ENCODE peak calls at places on chromosomes 16 and 17, in four cellular contexts. D is NCI-H1694 treated with DMSO at 0.1 percent for 48 hours, Z is Kasumi-1, X is T-cell. F is an unnamed sample.

GRCh38 chr17:65131946-65132345 is 5.2 kb upstream of the RGS9 start:
- DNase-seq in D (no peak), Z (no peak), X (no peak), F (peak; percentile 50)

GRCh38 chr16:85303354-85303883 is 191.1 kb upstream of the CIBAR2 start:
- DNase-seq in D (no peak), Z (peak; percentile 70), X (peak; percentile 68), F (no peak)

GRCh38 chr16:88345943-88346560 is 36.7 kb upstream of the ZNF469 start:
- DNase-seq in D (no peak), Z (no peak), X (no peak), F (no peak)

GRCh38 chr17:43467981-43468541 is 15.7 kb upstream of the DHX8 start:
- DNase-seq in D (peak; percentile 91), Z (no peak), X (no peak), F (peak; percentile 96)

GRCh38 chr16:87582221-87582965 is 19.9 kb upstream of the JPH3 start:
- DNase-seq in D (no peak), Z (no peak), X (no peak), F (peak; percentile 83)

GRCh38 chr17:10875984-10876555 is 38.2 kb upstream of the PIRT start:
- DNase-seq in D (no peak), Z (peak; percentile 4), X (no peak), F (peak; percentile 48)

GRCh38 chr17:18974407-18975149 is 22.6 kb downstream of the SLC5A10 start:
- DNase-seq in D (no peak), Z (no peak), X (no peak), F (no peak)

GRCh38 chr16:54336805-54337204 is 50.2 kb upstream of the IRX3 start:
- DNase-seq in D (no peak), Z (no peak), X (no peak), F (no peak)

GRCh38 chr17:74953129-74953687 is 17.5 kb downstream of the OTOP3 start:
- DNase-seq in D (no peak), Z (no peak), X (no peak), F (no peak)

GRCh38 chr17:29251969-29252866 is 5.6 kb downstream of the CRYBA1 start:
- DNase-seq in D (peak; percentile 8), Z (peak; percentile 49), X (no peak), F (peak; percentile 58)

GRCh38 chr17:12977008-12977751 is 40.6 kb downstream of the ELAC2 start:
- DNase-seq in D (no peak), Z (no peak), X (no peak), F (no peak)

GRCh38 chr17:7560172-7561027 is 1.3 kb upstream of the SENP3 start:
- DNase-seq in D (no peak), Z (peak; percentile 49), X (no peak), F (peak; percentile 74)

GRCh38 chr17:7650509-7651096 is at the start of gene ATP1B2:
- DNase-seq in D (peak; percentile 55), Z (peak; percentile 9), X (peak; percentile 69), F (peak; percentile 49)

GRCh38 chr17:80394629-80395216 is 20.2 kb upstream of the ENDOV start:
- DNase-seq in D (no peak), Z (no peak), X (no peak), F (no peak)

GRCh38 chr17:65228734-65229390 is 91.7 kb downstream of the RGS9 start:
- DNase-seq in D (no peak), Z (peak; percentile 85), X (peak; percentile 17), F (peak; percentile 19)

GRCh38 chr17:17051791-17052461 is 9.7 kb downstream of the MPRIP start:
- DNase-seq in D (no peak), Z (no peak), X (no peak), F (no peak)

GRCh38 chr17:67606471-67606870 is 111.3 kb upstream of the NOL11 start:
- DNase-seq in D (no peak), Z (no peak), X (no peak), F (no peak)

GRCh38 chr17:77324227-77324626 is 183.5 kb downstream of the SEC14L1 start:
- DNase-seq in D (no peak), Z (no peak), X (no peak), F (no peak)

GRCh38 chr17:2171725-2172446 is 117.0 kb downstream of the HIC1 start:
- DNase-seq in D (peak; percentile 33), Z (no peak), X (no peak), F (peak; percentile 94)

GRCh38 chr16:67773569-67774456 is 32.5 kb downstream of the RANBP10 start:
- DNase-seq in D (no peak), Z (no peak), X (no peak), F (no peak)

GRCh38 chr17:82225368-82226029 is 3.3 kb upstream of the SLC16A3 start:
- DNase-seq in D (no peak), Z (no peak), X (no peak), F (no peak)

GRCh38 chr16:89499767-89500166 is 8.4 kb upstream of the SPG7 start:
- DNase-seq in D (no peak), Z (no peak), X (no peak), F (no peak)